ENCODE peak calls at places on chromosomes 16 and 17, in four cellular contexts. K is GM12891, S is K562, M is GM12878. W is an unnamed sample.

GRCh38 chr17:33945641-33946546 is 309.2 kb upstream of the CCL2 start:
- DNase-seq in S (peak; percentile 23), K (no peak), M (no peak), W (no peak)

GRCh38 chr17:79335456-79335855 is 260.8 kb downstream of the ENGASE start:
- DNase-seq in S (no peak), M (no peak), K (no peak), W (no peak)

GRCh38 chr16:58548378-58548777 is 33.1 kb downstream of the SETD6 start:
- DNase-seq in M (no peak), K (no peak), S (no peak), W (no peak)

GRCh38 chr16:14110728-14111251 is 39.7 kb downstream of the MRTFB start:
- DNase-seq in K (no peak), M (no peak), S (no peak), W (no peak)

GRCh38 chr17:75611746-75612437 is 21.3 kb upstream of the SMIM5 start:
- DNase-seq in S (no peak), M (no peak), K (no peak), W (no peak)

GRCh38 chr17:76179496-76180467 is 38.7 kb upstream of the FOXJ1 start:
- DNase-seq in M (peak; percentile 46), S (peak; percentile 41), K (no peak), W (peak; percentile 78)

GRCh38 chr16:89815639-89816348 is 653 bp downstream of the FANCA start:
- DNase-seq in M (no peak), S (no peak), K (no peak), W (peak; percentile 14)

GRCh38 chr16:4140652-4141051 is 24.4 kb upstream of the ADCY9 start:
- DNase-seq in K (no peak), M (peak; percentile 38), S (no peak), W (no peak)

GRCh38 chr17:61837175-61838051 is 25.9 kb downstream of the BRIP1 start:
- DNase-seq in S (peak; percentile 40), K (peak; percentile 21), M (peak; percentile 17), W (peak; percentile 14)

GRCh38 chr16:85173077-85173980 is 61.1 kb upstream of the CIBAR2 start:
- DNase-seq in K (no peak), M (no peak), S (peak; percentile 78), W (no peak)

GRCh38 chr16:87465306-87465705 is 27.5 kb downstream of the ZCCHC14 start:
- DNase-seq in K (no peak), M (no peak), S (peak; percentile 39), W (peak; percentile 53)

GRCh38 chr16:87461466-87461975 is 31.3 kb downstream of the ZCCHC14 start:
- DNase-seq in M (no peak), S (peak; percentile 95), K (no peak), W (no peak)

GRCh38 chr16:87464691-87465300 is 28.0 kb downstream of the ZCCHC14 start:
- DNase-seq in S (peak; percentile 57), M (no peak), K (peak; percentile 37), W (peak; percentile 68)

GRCh38 chr16:87466975-87467501 is 25.8 kb downstream of the ZCCHC14 start:
- DNase-seq in M (no peak), K (no peak), S (no peak), W (no peak)

DNA sequence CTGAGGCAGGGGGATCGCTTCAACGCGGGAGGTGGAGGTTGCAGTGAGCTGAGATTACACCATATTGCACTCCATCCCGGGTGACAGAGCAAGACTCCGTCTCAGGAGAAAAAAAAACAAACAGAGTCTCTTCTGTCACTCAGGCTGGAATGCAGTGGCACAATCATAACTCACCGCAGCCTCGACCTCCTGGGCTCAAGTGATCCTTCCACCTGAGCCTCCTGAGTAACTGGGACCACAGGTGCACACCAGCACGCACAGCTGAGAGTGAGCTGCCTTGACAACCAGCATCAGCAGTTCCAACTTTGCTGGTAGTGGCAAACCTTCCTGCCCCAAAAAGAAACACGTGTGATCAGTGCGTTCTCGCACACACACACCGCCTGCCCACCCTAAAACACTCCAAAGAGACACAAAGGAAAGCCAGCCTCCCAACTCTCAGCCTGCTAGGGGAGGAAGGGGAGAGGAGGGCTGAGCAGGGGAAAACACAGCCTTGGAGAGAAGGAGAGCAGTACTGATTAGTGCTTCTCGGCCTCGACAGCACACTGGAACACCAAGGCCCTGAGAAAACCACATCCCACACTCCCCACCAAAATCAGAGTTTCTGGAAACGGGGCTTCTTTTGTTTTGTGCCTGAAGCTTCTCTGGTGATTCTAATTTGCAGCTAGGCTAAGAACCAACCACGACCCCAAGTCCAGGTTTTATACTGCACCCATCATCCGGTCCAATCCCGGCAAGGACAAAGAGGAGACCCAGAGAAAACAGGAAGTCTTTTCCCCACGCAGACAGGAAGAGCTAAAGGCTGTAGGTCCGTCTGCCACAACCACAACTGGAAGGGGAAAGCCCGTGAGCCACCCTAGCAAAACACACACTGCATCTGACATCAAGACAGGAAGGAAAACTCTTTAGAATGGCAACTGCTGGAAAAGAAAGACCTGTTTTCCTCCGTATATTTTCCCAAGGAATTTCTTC is 28.8 kb downstream of the ZCCHC14 start:
- DNase-seq in K (peak; percentile 42), S (no peak), M (no peak), W (peak; percentile 45)
- TF ChIP-seq SPI1 in K (peak; percentile 82), S (peak; percentile 97), M (peak; percentile 77), W (peak; percentile 77)

DNA sequence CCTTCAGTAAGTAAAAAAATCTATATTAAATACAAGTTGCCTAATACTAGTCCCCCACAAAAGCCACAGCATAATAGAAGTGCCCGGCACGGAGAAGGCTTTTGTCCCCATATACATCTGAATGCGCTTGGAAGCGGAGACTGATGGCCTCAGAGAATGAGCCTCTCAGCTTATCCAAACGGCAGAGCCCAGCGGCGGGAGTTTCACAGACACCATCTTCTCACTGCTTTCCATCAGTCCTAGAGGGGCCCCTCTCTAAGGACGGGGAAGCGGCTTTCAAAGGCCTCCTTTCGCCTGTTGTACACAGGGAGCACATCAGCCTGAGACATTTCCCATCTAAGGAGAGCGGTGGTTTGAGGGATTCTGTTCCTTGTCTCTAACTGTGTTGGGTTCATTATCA is 16.9 kb downstream of the NXN start:
- DNase-seq in S (no peak), M (no peak), K (no peak), W (no peak)
- TF ChIP-seq POLR2AphosphoS5 in S (no peak), M (no peak), K (no peak), W (no peak)

GRCh38 chr17:51365090-51365489 is 104.7 kb downstream of the UTP18 start:
- DNase-seq in M (no peak), S (no peak), K (no peak), W (no peak)
- TF ChIP-seq SPI1 in M (no peak), S (peak; percentile 72), K (no peak), W (peak; percentile 18)

GRCh38 chr17:14204546-14204945 is 32.1 kb downstream of the CDRT15 start:
- DNase-seq in K (no peak), M (no peak), S (no peak), W (no peak)

GRCh38 chr17:14205380-14205779 is 31.3 kb downstream of the CDRT15 start:
- DNase-seq in S (no peak), M (no peak), K (no peak), W (no peak)

GRCh38 chr17:14206891-14207290 is 29.8 kb downstream of the CDRT15 start:
- DNase-seq in S (no peak), K (no peak), M (no peak), W (no peak)

GRCh38 chr17:14207791-14208190 is 28.9 kb downstream of the CDRT15 start:
- DNase-seq in K (no peak), S (no peak), M (no peak), W (no peak)

GRCh38 chr17:14205992-14206461 is 30.6 kb downstream of the CDRT15 start:
- DNase-seq in K (no peak), M (no peak), S (no peak), W (no peak)
- TF ChIP-seq POLR2AphosphoS5 in K (no peak), M (no peak), S (no peak), W (no peak)

DNA sequence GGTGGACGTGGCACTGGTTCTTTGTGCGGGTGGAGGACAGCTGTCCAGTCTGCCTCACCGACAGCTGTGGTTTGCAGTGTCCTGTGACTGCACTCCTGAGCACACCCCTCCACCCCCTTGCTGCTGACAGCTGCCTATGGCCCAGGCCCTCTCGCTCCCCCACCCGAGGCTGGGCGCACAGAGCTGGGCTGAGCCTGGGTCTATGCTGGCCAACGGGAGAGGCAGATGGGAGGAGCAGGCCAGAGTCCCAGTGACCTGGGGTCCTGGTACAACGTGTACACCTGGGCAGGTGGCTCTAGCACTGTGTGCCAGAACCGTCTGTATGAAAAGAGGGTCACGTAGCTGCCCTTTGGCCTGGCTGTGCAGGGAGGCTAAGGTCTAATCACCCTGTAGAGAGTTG is 30.5 kb downstream of the BAIAP2 start:
- DNase-seq in S (no peak), K (no peak), M (no peak), W (no peak)
- TF ChIP-seq SPI1 in S (no peak), K (no peak), M (no peak), W (no peak)

GRCh38 chr16:3045758-3046505 is 429 bp upstream of the MMP25 start:
- DNase-seq in K (no peak), M (no peak), S (peak; percentile 45), W (peak; percentile 43)
- TF ChIP-seq POLR2AphosphoS5 in K (no peak), M (no peak), S (no peak), W (no peak)

GRCh38 chr17:30530346-30531025 is 53.3 kb downstream of the GOSR1 start:
- DNase-seq in M (no peak), K (no peak), S (no peak), W (no peak)
- TF ChIP-seq SPI1 in M (no peak), K (no peak), S (no peak), W (no peak)

GRCh38 chr16:55540221-55540620 is 26.3 kb upstream of the CAPNS2 start:
- DNase-seq in M (no peak), S (no peak), K (no peak), W (no peak)

GRCh38 chr16:55542459-55543082 is 23.9 kb upstream of the CAPNS2 start:
- DNase-seq in M (no peak), S (no peak), K (no peak), W (no peak)

GRCh38 chr16:55534773-55535172 is 25.9 kb downstream of the LPCAT2 start:
- DNase-seq in K (no peak), S (no peak), M (no peak), W (no peak)

GRCh38 chr16:55539488-55539887 is 27.0 kb upstream of the CAPNS2 start:
- DNase-seq in K (no peak), M (no peak), S (no peak), W (peak; percentile 12)

GRCh38 chr16:55539049-55539448 is 27.4 kb upstream of the CAPNS2 start:
- DNase-seq in S (no peak), K (no peak), M (no peak), W (peak; percentile 58)
- TF ChIP-seq POLR2AphosphoS5 in S (no peak), K (no peak), M (no peak), W (no peak)

DNA sequence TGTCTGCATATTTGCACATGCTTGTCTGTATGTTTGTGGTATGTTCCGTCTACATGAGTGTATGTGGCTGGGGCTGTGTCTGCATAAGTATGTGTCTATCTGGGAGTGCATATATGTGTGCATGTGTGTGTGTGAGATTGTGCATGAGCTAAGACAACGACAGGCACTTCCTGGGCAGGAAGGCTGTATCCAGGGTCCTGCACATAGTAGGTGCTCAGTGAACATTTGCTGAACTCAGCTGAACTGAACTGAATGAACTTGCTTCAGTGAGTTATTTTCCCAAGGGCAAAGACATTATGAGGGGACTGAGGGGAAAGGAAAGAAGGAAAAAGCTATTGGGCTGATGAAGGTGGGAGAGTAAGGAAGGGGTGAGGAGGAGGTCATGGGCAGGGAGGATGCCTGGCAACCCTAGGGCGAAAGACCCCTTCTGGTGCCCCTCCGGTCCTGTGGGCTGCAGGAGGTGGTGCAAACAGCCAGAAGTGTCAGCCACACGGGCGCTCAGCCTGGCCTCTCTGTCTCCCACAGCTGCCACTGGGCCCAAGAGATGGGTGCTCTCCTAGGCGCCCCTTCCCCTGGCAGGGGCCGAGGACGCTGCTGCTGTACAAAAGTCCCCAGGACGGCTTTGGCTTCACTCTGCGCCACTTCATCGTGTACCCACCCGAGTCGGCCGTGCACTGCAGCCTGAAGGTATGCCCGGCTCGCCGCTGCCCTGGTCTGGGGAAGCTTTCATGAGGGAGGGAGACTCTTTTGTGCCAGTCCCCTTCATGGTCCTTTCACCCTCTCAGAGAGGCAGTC is 29.5 kb downstream of the ARHGAP23 start:
- DNase-seq in M (no peak), K (no peak), S (no peak), W (no peak)
- TF ChIP-seq SPI1 in M (no peak), K (no peak), S (no peak), W (no peak)

W was measured in HL-60.